ENCODE peak calls at places on chromosomes 11 and 22, in eight cellular contexts. One of them, this sample, is unnamed.

GRCh38 chr11:69947772-69948255 is 128.6 kb upstream of the FGF3 start:
- DNase-seq in dorsolateral prefrontal cortex: no peak
- DNase-seq in fibroblast of lung: no peak
- DNase-seq in uterus: no peak
- DNase-seq in fibroblast of mammary gland: no peak
- DNase-seq in osteoblast: peak
- DNase-seq in adrenal gland: no peak
- DNase-seq in cardiac muscle cell: no peak
- DNase-seq in this sample: no peak

GRCh38 chr22:46965552-46966494 is 203.4 kb downstream of the TBC1D22A start:
- DNase-seq in fibroblast of mammary gland: peak
- DNase-seq in adrenal gland: peak
- DNase-seq in osteoblast: peak
- DNase-seq in fibroblast of lung: no peak
- DNase-seq in cardiac muscle cell: no peak
- DNase-seq in uterus: no peak
- DNase-seq in dorsolateral prefrontal cortex: no peak
- DNase-seq in this sample: no peak

GRCh38 chr22:45572444-45572843 is 69.8 kb downstream of the FBLN1 start:
- DNase-seq in cardiac muscle cell: no peak
- DNase-seq in fibroblast of mammary gland: peak
- DNase-seq in uterus: no peak
- DNase-seq in dorsolateral prefrontal cortex: no peak
- DNase-seq in osteoblast: peak
- DNase-seq in fibroblast of lung: peak
- DNase-seq in adrenal gland: no peak
- DNase-seq in this sample: no peak

GRCh38 chr11:12137005-12137690 is 26.8 kb downstream of the MICAL2 start:
- DNase-seq in uterus: no peak
- DNase-seq in adrenal gland: no peak
- DNase-seq in fibroblast of lung: no peak
- DNase-seq in dorsolateral prefrontal cortex: no peak
- DNase-seq in osteoblast: no peak
- DNase-seq in fibroblast of mammary gland: no peak
- DNase-seq in cardiac muscle cell: no peak
- DNase-seq in this sample: no peak

GRCh38 chr11:70826541-70826943 is 425.8 kb downstream of the SHANK2 start:
- DNase-seq in fibroblast of lung: no peak
- DNase-seq in fibroblast of mammary gland: no peak
- DNase-seq in cardiac muscle cell: peak
- DNase-seq in adrenal gland: peak
- DNase-seq in uterus: no peak
- DNase-seq in dorsolateral prefrontal cortex: peak
- DNase-seq in osteoblast: peak
- DNase-seq in this sample: no peak

GRCh38 chr11:8403310-8403709 is 139.6 kb upstream of the LMO1 start:
- DNase-seq in adrenal gland: no peak
- DNase-seq in uterus: no peak
- DNase-seq in fibroblast of lung: peak
- DNase-seq in osteoblast: no peak
- DNase-seq in cardiac muscle cell: peak
- DNase-seq in fibroblast of mammary gland: peak
- DNase-seq in dorsolateral prefrontal cortex: no peak
- DNase-seq in this sample: no peak

GRCh38 chr11:77529685-77530084 is 55.8 kb upstream of the PAK1 start:
- DNase-seq in osteoblast: no peak
- DNase-seq in adrenal gland: no peak
- DNase-seq in fibroblast of lung: no peak
- DNase-seq in dorsolateral prefrontal cortex: no peak
- DNase-seq in uterus: no peak
- DNase-seq in cardiac muscle cell: no peak
- DNase-seq in fibroblast of mammary gland: no peak
- DNase-seq in this sample: no peak

GRCh38 chr11:58060939-58061672 is 30.4 kb downstream of the OR6Q1 start:
- DNase-seq in osteoblast: no peak
- DNase-seq in adrenal gland: no peak
- DNase-seq in cardiac muscle cell: no peak
- DNase-seq in dorsolateral prefrontal cortex: no peak
- DNase-seq in fibroblast of lung: no peak
- DNase-seq in uterus: no peak
- DNase-seq in fibroblast of mammary gland: peak
- DNase-seq in this sample: no peak

GRCh38 chr11:57778318-57779037 is 16.9 kb downstream of the CTNND1 start:
- DNase-seq in osteoblast: peak
- DNase-seq in fibroblast of lung: peak
- DNase-seq in adrenal gland: peak
- DNase-seq in cardiac muscle cell: peak
- DNase-seq in uterus: peak
- DNase-seq in fibroblast of mammary gland: peak
- DNase-seq in dorsolateral prefrontal cortex: peak
- DNase-seq in this sample: peak

GRCh38 chr11:31816467-31817053 is 5.4 kb upstream of the PAX6 start:
- DNase-seq in fibroblast of mammary gland: no peak
- DNase-seq in fibroblast of lung: no peak
- DNase-seq in uterus: no peak
- DNase-seq in adrenal gland: no peak
- DNase-seq in osteoblast: peak
- DNase-seq in cardiac muscle cell: no peak
- DNase-seq in dorsolateral prefrontal cortex: no peak
- DNase-seq in this sample: no peak

DNA sequence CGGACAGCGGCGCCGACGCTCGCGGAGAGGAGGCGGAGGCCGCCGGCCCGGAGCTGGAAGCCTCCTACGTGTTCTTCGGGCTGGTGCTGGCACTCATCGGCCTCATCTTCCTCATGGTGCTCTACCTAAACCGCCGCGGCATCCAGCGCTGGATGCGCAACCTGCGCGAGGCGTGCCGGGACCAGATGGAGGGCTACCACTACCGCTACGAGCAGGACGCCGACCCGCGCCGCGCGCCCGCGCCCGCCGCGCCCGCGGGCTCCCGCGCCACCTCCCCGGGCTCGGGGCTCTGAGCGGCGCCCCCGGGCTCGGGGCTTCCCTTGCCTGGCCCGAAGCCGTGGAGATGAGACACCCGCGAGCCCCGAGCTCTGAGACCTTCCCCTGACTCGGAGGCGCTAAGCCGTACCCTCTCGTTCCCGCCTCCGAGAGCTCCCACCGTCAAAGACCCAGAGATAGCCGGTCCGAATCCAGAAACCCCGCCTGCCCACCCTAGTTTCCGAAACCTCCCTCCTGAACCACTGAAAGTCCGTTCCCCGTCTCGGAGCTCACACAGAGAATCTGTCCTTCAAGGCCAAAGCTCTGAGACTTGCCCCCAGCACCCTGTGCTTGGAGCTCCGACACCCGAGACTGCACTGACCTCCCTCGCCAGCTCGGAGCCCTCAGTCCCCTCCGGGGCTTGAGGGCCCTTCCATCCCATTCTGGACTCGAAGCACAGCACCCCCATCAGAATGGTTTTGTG is 1.5 kb downstream of the TPBGL start:
- DNase-seq in fibroblast of lung: no peak
- DNase-seq in cardiac muscle cell: no peak
- DNase-seq in uterus: peak
- DNase-seq in dorsolateral prefrontal cortex: peak
- DNase-seq in fibroblast of mammary gland: no peak
- DNase-seq in adrenal gland: peak
- DNase-seq in osteoblast: peak
- DNase-seq in this sample: no peak
- TF ChIP-seq CTCF in fibroblast of lung: no peak
- TF ChIP-seq CTCF in cardiac muscle cell: no peak
- TF ChIP-seq CTCF in uterus: no peak
- TF ChIP-seq CTCF in dorsolateral prefrontal cortex: no peak
- TF ChIP-seq CTCF in fibroblast of mammary gland: no peak
- TF ChIP-seq CTCF in adrenal gland: no peak
- TF ChIP-seq CTCF in osteoblast: no peak
- TF ChIP-seq CTCF in this sample: no peak

DNA sequence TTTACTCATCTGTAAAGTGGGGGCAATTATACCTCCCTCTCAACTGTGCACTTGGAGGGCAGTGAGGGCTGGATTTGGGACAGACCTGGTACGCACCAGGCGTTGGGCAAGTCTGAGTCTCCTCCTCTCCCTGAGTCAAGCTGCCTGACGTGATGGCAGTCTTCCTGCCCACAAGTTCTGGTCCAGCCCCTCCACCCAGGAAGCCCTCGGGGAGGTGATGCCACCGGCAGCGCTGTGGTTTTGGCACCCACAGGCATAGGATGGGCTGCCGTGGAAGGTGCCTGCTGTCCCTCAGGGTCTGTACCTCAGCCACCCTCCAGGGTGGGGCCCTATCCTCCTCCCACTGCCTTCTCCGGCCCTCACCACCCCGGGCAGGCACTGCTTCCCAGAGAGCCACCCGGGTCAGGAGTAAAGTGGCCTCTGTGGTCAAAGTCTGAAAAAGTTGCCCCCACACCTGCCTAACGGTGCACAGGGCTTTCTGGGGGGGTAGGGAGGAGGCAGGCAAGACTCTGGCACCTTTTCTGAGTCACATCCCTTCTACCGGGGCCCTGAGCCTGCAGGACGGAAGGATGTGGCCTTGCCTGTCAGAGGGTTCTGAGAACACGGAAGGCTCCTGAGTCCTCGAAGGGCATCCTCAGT is 6.5 kb upstream of the APOBEC3H start:
- DNase-seq in cardiac muscle cell: no peak
- DNase-seq in fibroblast of lung: no peak
- DNase-seq in osteoblast: peak
- DNase-seq in adrenal gland: no peak
- DNase-seq in dorsolateral prefrontal cortex: no peak
- DNase-seq in fibroblast of mammary gland: no peak
- DNase-seq in uterus: no peak
- DNase-seq in this sample: no peak
- H3K4me3 ChIP-seq in cardiac muscle cell: no peak
- H3K4me3 ChIP-seq in fibroblast of lung: no peak
- H3K4me3 ChIP-seq in osteoblast: no peak
- H3K4me3 ChIP-seq in adrenal gland: no peak
- H3K4me3 ChIP-seq in dorsolateral prefrontal cortex: no peak
- H3K4me3 ChIP-seq in fibroblast of mammary gland: no peak
- H3K4me3 ChIP-seq in uterus: no peak
- H3K4me3 ChIP-seq in this sample: no peak

DNA sequence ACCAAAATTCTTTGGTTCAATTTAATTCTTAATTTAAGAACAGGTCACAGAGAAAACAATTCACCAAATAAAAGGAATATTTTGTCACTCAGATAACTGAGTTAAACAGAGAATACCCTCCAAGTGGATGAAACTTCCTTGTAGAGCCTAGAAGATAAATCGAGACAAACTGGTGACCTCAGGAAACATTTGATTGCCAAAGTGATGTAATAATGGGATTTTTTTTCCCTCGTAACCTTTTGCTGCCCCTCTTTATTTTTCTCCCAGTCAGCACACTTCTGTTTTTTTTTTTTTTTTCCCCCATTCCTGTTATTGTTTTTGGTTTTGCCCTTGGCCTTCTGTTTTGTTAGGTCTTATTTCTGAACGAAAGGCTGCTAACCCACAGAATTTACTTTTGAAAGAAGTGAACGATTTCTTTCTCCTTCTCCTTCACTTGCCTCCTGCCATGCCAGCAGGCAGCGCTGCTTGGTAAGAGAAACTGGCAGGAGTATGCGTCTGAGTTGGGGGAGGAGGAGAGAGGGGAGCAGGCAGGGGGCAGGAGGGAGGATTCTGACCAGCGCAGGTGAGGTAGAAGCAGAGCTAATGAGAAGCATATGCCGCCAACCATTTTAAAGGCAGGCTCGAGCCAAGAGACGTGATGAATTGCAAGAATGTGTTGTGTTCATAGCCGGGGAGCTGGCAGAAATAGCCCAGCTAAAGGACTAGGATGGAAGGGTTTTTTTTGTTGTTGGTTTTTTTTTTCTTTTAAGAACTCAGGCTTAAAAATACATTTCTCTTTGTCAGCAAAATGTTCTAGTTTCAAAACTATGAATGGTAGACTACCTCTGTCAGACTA is 121.9 kb upstream of the MTMR2 start:
- DNase-seq in fibroblast of lung: peak
- DNase-seq in osteoblast: peak
- DNase-seq in dorsolateral prefrontal cortex: peak
- DNase-seq in fibroblast of mammary gland: peak
- DNase-seq in cardiac muscle cell: peak
- DNase-seq in adrenal gland: no peak
- DNase-seq in uterus: peak
- DNase-seq in this sample: peak
- TF ChIP-seq CTCF in fibroblast of lung: peak
- TF ChIP-seq CTCF in osteoblast: peak
- TF ChIP-seq CTCF in dorsolateral prefrontal cortex: peak
- TF ChIP-seq CTCF in fibroblast of mammary gland: peak
- TF ChIP-seq CTCF in cardiac muscle cell: peak
- TF ChIP-seq CTCF in adrenal gland: no peak
- TF ChIP-seq CTCF in uterus: peak
- TF ChIP-seq CTCF in this sample: peak

GRCh38 chr11:63490551-63491239 is at the start of gene PLAAT5:
- DNase-seq in osteoblast: no peak
- DNase-seq in adrenal gland: no peak
- DNase-seq in cardiac muscle cell: peak
- DNase-seq in fibroblast of mammary gland: no peak
- DNase-seq in dorsolateral prefrontal cortex: no peak
- DNase-seq in uterus: peak
- DNase-seq in fibroblast of lung: peak
- DNase-seq in this sample: no peak
- H3K4me3 ChIP-seq in osteoblast: peak
- H3K4me3 ChIP-seq in adrenal gland: no peak
- H3K4me3 ChIP-seq in cardiac muscle cell: peak
- H3K4me3 ChIP-seq in fibroblast of mammary gland: peak
- H3K4me3 ChIP-seq in dorsolateral prefrontal cortex: peak
- H3K4me3 ChIP-seq in uterus: peak
- H3K4me3 ChIP-seq in fibroblast of lung: peak
- H3K4me3 ChIP-seq in this sample: peak

DNA sequence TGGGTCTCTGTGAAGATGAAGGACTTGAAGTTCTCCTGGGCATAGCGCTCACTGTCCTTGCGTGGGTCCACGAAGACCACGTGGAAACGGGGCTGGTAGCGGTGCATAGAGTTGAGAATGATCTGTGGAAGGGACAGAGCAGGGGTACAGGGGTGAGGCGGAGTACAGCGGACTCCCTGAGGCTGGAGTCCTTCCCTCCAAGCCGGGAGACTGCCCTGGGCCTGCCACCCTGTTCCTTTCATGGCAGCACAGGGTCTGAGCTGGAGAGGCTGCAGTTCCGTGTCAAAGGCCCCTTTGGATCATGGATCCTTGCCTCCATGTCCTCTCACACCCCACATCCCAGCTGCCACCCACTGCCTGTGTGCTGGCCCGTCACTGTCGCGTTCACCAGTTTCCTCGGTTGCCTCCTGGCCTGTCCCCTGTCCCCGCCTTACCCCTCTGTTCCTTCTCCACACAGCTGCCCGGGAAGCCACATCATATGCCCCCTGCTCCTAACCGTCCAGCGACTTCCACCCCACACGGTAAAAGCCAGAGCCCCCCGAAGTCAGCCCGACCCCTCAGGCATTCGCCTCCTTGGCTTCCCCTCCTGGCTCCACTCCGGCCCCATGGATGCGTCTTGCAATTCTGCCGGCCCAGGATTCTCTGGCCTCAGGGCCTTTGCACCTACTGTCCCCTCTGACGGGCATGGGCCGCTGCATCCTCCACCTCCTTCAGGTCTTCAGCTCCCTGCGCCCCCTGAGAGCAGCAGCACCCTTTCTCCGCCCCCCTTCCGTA is 3.4 kb upstream of the NUDT8 start:
- DNase-seq in fibroblast of lung: no peak
- DNase-seq in dorsolateral prefrontal cortex: no peak
- DNase-seq in cardiac muscle cell: no peak
- DNase-seq in fibroblast of mammary gland: no peak
- DNase-seq in uterus: no peak
- DNase-seq in osteoblast: peak
- DNase-seq in adrenal gland: no peak
- DNase-seq in this sample: no peak
- TF ChIP-seq CTCF in fibroblast of lung: no peak
- TF ChIP-seq CTCF in dorsolateral prefrontal cortex: no peak
- TF ChIP-seq CTCF in cardiac muscle cell: no peak
- TF ChIP-seq CTCF in fibroblast of mammary gland: no peak
- TF ChIP-seq CTCF in uterus: no peak
- TF ChIP-seq CTCF in osteoblast: no peak
- TF ChIP-seq CTCF in adrenal gland: no peak
- TF ChIP-seq CTCF in this sample: no peak

This sample was measured in AG04449.